ENCODE peak calls at places on chromosomes 2 and 18, in eight cellular contexts. J is RPMI8226; B is heart right ventricle; Y is Kasumi-1; T is EL; S is naive thymus-derived CD8-positive, alpha-beta T cell; D is GM03348; P is SJSA1. Z is an unnamed sample.

GRCh38 chr2:239596792-239597191 is 196.0 kb upstream of the HDAC4 start:
- DNase-seq in J (no peak), B (no peak), Y (no peak), T (no peak), S (no peak), D (no peak), P (peak), Z (no peak)

GRCh38 chr2:23209059-23209458 is 175.9 kb upstream of the KLHL29 start:
- DNase-seq in J (no peak), B (no peak), Y (no peak), T (no peak), S (no peak), D (no peak), P (no peak), Z (no peak)

GRCh38 chr2:16553222-16553621 is 112.4 kb downstream of the CYRIA start:
- DNase-seq in J (peak), B (peak), Y (peak), T (no peak), S (no peak), D (peak), P (no peak), Z (peak)

GRCh38 chr2:201854221-201854801 is 48.0 kb downstream of the CDK15 start:
- DNase-seq in J (no peak), B (no peak), Y (no peak), T (peak), S (no peak), D (peak), P (peak), Z (peak)

GRCh38 chr2:185291035-185291647 is 447.5 kb upstream of the FSIP2 start:
- DNase-seq in J (peak), B (no peak), Y (peak), T (peak), S (no peak), D (no peak), P (peak), Z (peak)

GRCh38 chr18:29060349-29060748 is 883.4 kb upstream of the CDH2 start:
- DNase-seq in J (peak), B (no peak), Y (no peak), T (no peak), S (no peak), D (no peak), P (no peak), Z (no peak)

GRCh38 chr18:54229660-54230059 is 5.2 kb upstream of the MBD2 start:
- DNase-seq in J (no peak), B (no peak), Y (no peak), T (no peak), S (no peak), D (no peak), P (no peak), Z (no peak)

GRCh38 chr18:54390838-54391237 is 33.1 kb downstream of the C18orf54 start:
- DNase-seq in J (no peak), B (no peak), Y (no peak), T (no peak), S (no peak), D (no peak), P (no peak), Z (no peak)

GRCh38 chr2:74535440-74535965 is 5.8 kb downstream of the HTRA2 start:
- DNase-seq in J (no peak), B (no peak), Y (no peak), T (no peak), S (no peak), D (no peak), P (no peak), Z (no peak)

GRCh38 chr2:69076601-69077000 is 63.6 kb downstream of the ANTXR1 start:
- DNase-seq in J (no peak), B (no peak), Y (no peak), T (no peak), S (no peak), D (no peak), P (no peak), Z (no peak)

GRCh38 chr2:95023222-95023597 is 2.3 kb upstream of the MAL start:
- DNase-seq in J (peak), B (no peak), Y (no peak), T (no peak), S (peak), D (no peak), P (no peak), Z (no peak)

GRCh38 chr2:236568922-236569592 is 568 bp upstream of the ACKR3 start:
- DNase-seq in J (no peak), B (no peak), Y (no peak), T (no peak), S (no peak), D (no peak), P (no peak), Z (no peak)